ENCODE peak calls at places on chromosome 20, in five cellular contexts. One of them, this sample, is unnamed.

GRCh38 chr20:48057251-48057650 is 272.0 kb upstream of the SULF2 start:
- DNase-seq in endodermal cell: no peak
- DNase-seq in Karpas-422: no peak
- DNase-seq in H9: no peak
- DNase-seq in fibroblast of lung: no peak
- DNase-seq in this sample: no peak

GRCh38 chr20:22339091-22339881 is 245.1 kb downstream of the FOXA2 start:
- DNase-seq in endodermal cell: peak
- DNase-seq in Karpas-422: peak
- DNase-seq in H9: no peak
- DNase-seq in fibroblast of lung: peak
- DNase-seq in this sample: peak

GRCh38 chr20:49545572-49545971 is 22.4 kb downstream of the PTGIS start:
- DNase-seq in endodermal cell: no peak
- DNase-seq in Karpas-422: no peak
- DNase-seq in H9: no peak
- DNase-seq in fibroblast of lung: no peak
- DNase-seq in this sample: no peak

GRCh38 chr20:59933296-59933848 is at the start of gene SYCP2:
- DNase-seq in endodermal cell: no peak
- DNase-seq in Karpas-422: no peak
- DNase-seq in H9: peak
- DNase-seq in fibroblast of lung: peak
- DNase-seq in this sample: no peak

GRCh38 chr20:40945754-40946451 is 82.7 kb upstream of the TOP1 start:
- DNase-seq in endodermal cell: peak
- DNase-seq in Karpas-422: peak
- DNase-seq in H9: peak
- DNase-seq in fibroblast of lung: peak
- DNase-seq in this sample: peak

GRCh38 chr20:24789877-24790276 is 159.2 kb upstream of the CST7 start:
- DNase-seq in endodermal cell: no peak
- DNase-seq in Karpas-422: no peak
- DNase-seq in H9: no peak
- DNase-seq in fibroblast of lung: no peak
- DNase-seq in this sample: no peak

GRCh38 chr20:63023836-63024571 is 17.2 kb upstream of the BHLHE23 start:
- DNase-seq in endodermal cell: no peak
- DNase-seq in Karpas-422: no peak
- DNase-seq in H9: peak
- DNase-seq in fibroblast of lung: no peak
- DNase-seq in this sample: no peak

GRCh38 chr20:22816016-22816415 is 219.1 kb upstream of the SSTR4 start:
- DNase-seq in endodermal cell: no peak
- DNase-seq in Karpas-422: no peak
- DNase-seq in H9: no peak
- DNase-seq in fibroblast of lung: no peak
- DNase-seq in this sample: no peak

GRCh38 chr20:45965169-45966002 is 6.6 kb downstream of the ZNF335 start:
- DNase-seq in endodermal cell: peak
- DNase-seq in Karpas-422: no peak
- DNase-seq in H9: peak
- DNase-seq in fibroblast of lung: no peak
- DNase-seq in this sample: no peak

GRCh38 chr20:48606117-48606840 is 221.5 kb downstream of the PREX1 start:
- DNase-seq in endodermal cell: no peak
- DNase-seq in Karpas-422: no peak
- DNase-seq in H9: no peak
- DNase-seq in fibroblast of lung: no peak
- DNase-seq in this sample: no peak

GRCh38 chr20:19975436-19975799 is 41.7 kb upstream of the NAA20 start:
- DNase-seq in endodermal cell: no peak
- DNase-seq in Karpas-422: no peak
- DNase-seq in H9: no peak
- DNase-seq in fibroblast of lung: peak
- DNase-seq in this sample: no peak

GRCh38 chr20:5504061-5504739 is 187.4 kb upstream of the PROKR2 start:
- DNase-seq in endodermal cell: peak
- DNase-seq in Karpas-422: no peak
- DNase-seq in H9: peak
- DNase-seq in fibroblast of lung: peak
- DNase-seq in this sample: no peak

GRCh38 chr20:24612799-24613775 is 143.7 kb downstream of the SYNDIG1 start:
- DNase-seq in endodermal cell: peak
- DNase-seq in Karpas-422: no peak
- DNase-seq in H9: no peak
- DNase-seq in fibroblast of lung: peak
- DNase-seq in this sample: no peak

GRCh38 chr20:46900826-46901225 is 6.2 kb downstream of the EYA2 start:
- DNase-seq in endodermal cell: peak
- DNase-seq in Karpas-422: no peak
- DNase-seq in H9: no peak
- DNase-seq in fibroblast of lung: no peak
- DNase-seq in this sample: no peak

GRCh38 chr20:19851863-19852262 is 93.8 kb downstream of the RIN2 start:
- DNase-seq in endodermal cell: no peak
- DNase-seq in Karpas-422: no peak
- DNase-seq in H9: no peak
- DNase-seq in fibroblast of lung: peak
- DNase-seq in this sample: peak

GRCh38 chr20:6496874-6497273 is 270.6 kb upstream of the BMP2 start:
- DNase-seq in endodermal cell: no peak
- DNase-seq in Karpas-422: no peak
- DNase-seq in H9: no peak
- DNase-seq in fibroblast of lung: no peak
- DNase-seq in this sample: no peak

GRCh38 chr20:64106981-64107735 is at the start of gene NPBWR2:
- DNase-seq in endodermal cell: peak
- DNase-seq in Karpas-422: peak
- DNase-seq in H9: peak
- DNase-seq in fibroblast of lung: no peak
- DNase-seq in this sample: no peak

GRCh38 chr20:47733892-47734291 is 51.4 kb downstream of the SULF2 start:
- DNase-seq in endodermal cell: no peak
- DNase-seq in Karpas-422: no peak
- DNase-seq in H9: no peak
- DNase-seq in fibroblast of lung: no peak
- DNase-seq in this sample: no peak

GRCh38 chr20:9413001-9413400 is 101.4 kb upstream of the LAMP5 start:
- DNase-seq in endodermal cell: no peak
- DNase-seq in Karpas-422: no peak
- DNase-seq in H9: no peak
- DNase-seq in fibroblast of lung: no peak
- DNase-seq in this sample: no peak

GRCh38 chr20:6708010-6708409 is 59.5 kb upstream of the BMP2 start:
- DNase-seq in endodermal cell: peak
- DNase-seq in Karpas-422: no peak
- DNase-seq in H9: no peak
- DNase-seq in fibroblast of lung: peak
- DNase-seq in this sample: peak

GRCh38 chr20:58706975-58707681 is 14.5 kb downstream of the NPEPL1 start:
- DNase-seq in endodermal cell: peak
- DNase-seq in Karpas-422: no peak
- DNase-seq in H9: no peak
- DNase-seq in fibroblast of lung: no peak
- DNase-seq in this sample: no peak

GRCh38 chr20:25490656-25491445 is 83.4 kb downstream of the GINS1 start:
- DNase-seq in endodermal cell: no peak
- DNase-seq in Karpas-422: no peak
- DNase-seq in H9: no peak
- DNase-seq in fibroblast of lung: no peak
- DNase-seq in this sample: no peak

GRCh38 chr20:62356948-62357667 is 10.0 kb downstream of the LAMA5 start:
- DNase-seq in endodermal cell: peak
- DNase-seq in Karpas-422: no peak
- DNase-seq in H9: no peak
- DNase-seq in fibroblast of lung: peak
- DNase-seq in this sample: peak

GRCh38 chr20:14696937-14697336 is 359.5 kb upstream of the FLRT3 start:
- DNase-seq in endodermal cell: no peak
- DNase-seq in Karpas-422: no peak
- DNase-seq in H9: no peak
- DNase-seq in fibroblast of lung: no peak
- DNase-seq in this sample: no peak

GRCh38 chr20:6402026-6402425 is 279.2 kb upstream of the FERMT1 start:
- DNase-seq in endodermal cell: no peak
- DNase-seq in Karpas-422: no peak
- DNase-seq in H9: no peak
- DNase-seq in fibroblast of lung: peak
- DNase-seq in this sample: peak

GRCh38 chr20:41615110-41615509 is 3.1 kb downstream of the CHD6 start:
- DNase-seq in endodermal cell: no peak
- DNase-seq in Karpas-422: no peak
- DNase-seq in H9: no peak
- DNase-seq in fibroblast of lung: no peak
- DNase-seq in this sample: no peak

GRCh38 chr20:36344517-36345132 is 38.5 kb downstream of the DLGAP4 start:
- DNase-seq in endodermal cell: peak
- DNase-seq in Karpas-422: peak
- DNase-seq in H9: peak
- DNase-seq in fibroblast of lung: peak
- DNase-seq in this sample: peak

GRCh38 chr20:25402583-25402982 is 4.9 kb upstream of the GINS1 start:
- DNase-seq in endodermal cell: peak
- DNase-seq in Karpas-422: no peak
- DNase-seq in H9: no peak
- DNase-seq in fibroblast of lung: peak
- DNase-seq in this sample: no peak

GRCh38 chr20:38060536-38060935 is 27.0 kb downstream of the RPRD1B start:
- DNase-seq in endodermal cell: no peak
- DNase-seq in Karpas-422: no peak
- DNase-seq in H9: peak
- DNase-seq in fibroblast of lung: no peak
- DNase-seq in this sample: peak

GRCh38 chr20:48314925-48315592 is 512.7 kb downstream of the PREX1 start:
- DNase-seq in endodermal cell: peak
- DNase-seq in Karpas-422: no peak
- DNase-seq in H9: no peak
- DNase-seq in fibroblast of lung: no peak
- DNase-seq in this sample: no peak

GRCh38 chr20:35131953-35132352 is 15.2 kb downstream of the EDEM2 start:
- DNase-seq in endodermal cell: no peak
- DNase-seq in Karpas-422: no peak
- DNase-seq in H9: no peak
- DNase-seq in fibroblast of lung: no peak
- DNase-seq in this sample: no peak

GRCh38 chr20:5127204-5127858 is 523 bp downstream of the CDS2 start:
- DNase-seq in endodermal cell: peak
- DNase-seq in Karpas-422: peak
- DNase-seq in H9: peak
- DNase-seq in fibroblast of lung: peak
- DNase-seq in this sample: peak

GRCh38 chr20:20931632-20932031 is 174.5 kb downstream of the LINC00237 start:
- DNase-seq in endodermal cell: no peak
- DNase-seq in Karpas-422: no peak
- DNase-seq in H9: no peak
- DNase-seq in fibroblast of lung: no peak
- DNase-seq in this sample: no peak

GRCh38 chr20:50885068-50885467 is 46.2 kb downstream of the ADNP start:
- DNase-seq in endodermal cell: no peak
- DNase-seq in Karpas-422: no peak
- DNase-seq in H9: no peak
- DNase-seq in fibroblast of lung: no peak
- DNase-seq in this sample: no peak
- H3K9ac ChIP-seq in endodermal cell: no peak
- H3K9ac ChIP-seq in Karpas-422: no peak
- H3K9ac ChIP-seq in H9: no peak
- H3K9ac ChIP-seq in fibroblast of lung: no peak
- H3K9ac ChIP-seq in this sample: no peak

DNA sequence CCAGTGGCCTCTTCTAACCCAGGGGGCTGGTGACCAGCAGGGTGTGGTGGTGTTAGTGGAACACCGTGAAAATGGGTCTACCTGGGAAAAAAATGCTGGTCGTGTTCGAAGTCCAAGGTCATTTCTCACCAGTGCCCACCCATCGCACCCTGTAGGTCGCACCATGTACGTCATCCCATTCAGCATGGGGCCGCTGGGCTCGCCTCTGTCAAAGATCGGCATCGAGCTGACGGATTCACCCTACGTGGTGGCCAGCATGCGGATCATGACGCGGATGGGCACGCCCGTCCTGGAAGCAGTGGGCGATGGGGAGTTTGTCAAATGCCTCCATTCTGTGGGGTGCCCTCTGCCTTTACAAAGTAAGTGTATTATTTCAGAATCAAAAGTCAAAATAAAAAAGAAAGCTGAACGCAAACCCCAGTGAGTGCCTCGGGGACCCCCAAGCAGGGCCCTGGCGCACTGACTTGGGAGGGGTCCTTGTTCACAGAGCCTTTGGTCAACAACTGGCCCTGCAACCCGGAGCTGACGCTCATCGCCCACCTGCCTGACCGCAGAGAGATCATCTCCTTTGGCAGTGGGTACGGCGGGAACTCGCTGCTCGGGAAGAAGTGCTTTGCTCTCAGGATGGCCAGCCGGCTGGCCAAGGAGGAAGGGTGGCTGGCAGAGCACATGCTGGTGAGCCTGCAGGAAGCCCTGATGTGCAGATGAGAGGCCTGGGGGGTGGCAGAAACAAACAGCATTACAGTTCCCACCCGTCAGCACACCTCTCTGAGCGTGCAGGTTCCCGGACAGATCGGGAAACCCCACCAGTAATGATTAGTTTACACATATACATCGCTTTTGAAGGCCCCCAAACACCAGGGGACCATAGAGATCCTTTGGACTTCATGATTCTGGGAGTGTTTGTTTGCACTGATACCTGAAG is 1.9 kb downstream of the PCK1 start:
- DNase-seq in endodermal cell: no peak
- DNase-seq in Karpas-422: no peak
- DNase-seq in H9: no peak
- DNase-seq in fibroblast of lung: no peak
- DNase-seq in this sample: no peak
- H3K9ac ChIP-seq in endodermal cell: no peak
- H3K9ac ChIP-seq in Karpas-422: no peak
- H3K9ac ChIP-seq in H9: no peak
- H3K9ac ChIP-seq in fibroblast of lung: no peak
- H3K9ac ChIP-seq in this sample: no peak

GRCh38 chr20:44961024-44961866 is 1.0 kb upstream of the TOMM34 start:
- DNase-seq in endodermal cell: no peak
- DNase-seq in Karpas-422: no peak
- DNase-seq in H9: no peak
- DNase-seq in fibroblast of lung: no peak
- DNase-seq in this sample: peak
- H3K9ac ChIP-seq in endodermal cell: no peak
- H3K9ac ChIP-seq in Karpas-422: peak
- H3K9ac ChIP-seq in H9: no peak
- H3K9ac ChIP-seq in fibroblast of lung: no peak
- H3K9ac ChIP-seq in this sample: peak

DNA sequence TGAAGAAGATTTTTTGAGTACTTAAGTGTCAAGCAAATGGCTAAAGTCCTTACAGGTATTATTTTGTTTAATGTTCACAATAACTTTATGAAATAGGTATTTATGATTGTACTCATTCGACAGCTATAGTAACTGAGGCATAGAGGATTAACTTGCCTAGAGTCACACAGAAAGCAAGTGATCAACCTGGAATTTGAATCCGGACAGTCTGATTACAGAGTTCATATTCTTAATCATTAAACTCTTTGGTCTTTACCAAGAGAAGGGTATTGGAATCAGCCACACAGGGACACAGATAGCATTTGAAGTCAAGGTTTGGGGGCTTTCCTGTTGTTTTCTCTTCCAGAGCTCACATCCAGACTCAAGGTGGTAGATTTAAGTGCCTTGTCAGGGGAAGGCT is 69.7 kb downstream of the ISM1 start:
- DNase-seq in endodermal cell: no peak
- DNase-seq in Karpas-422: no peak
- DNase-seq in H9: no peak
- DNase-seq in fibroblast of lung: no peak
- DNase-seq in this sample: no peak
- H3K9ac ChIP-seq in endodermal cell: no peak
- H3K9ac ChIP-seq in Karpas-422: no peak
- H3K9ac ChIP-seq in H9: no peak
- H3K9ac ChIP-seq in fibroblast of lung: no peak
- H3K9ac ChIP-seq in this sample: no peak